ENCODE peak calls at places on chromosome 16, in six cellular contexts. One of them, this sample, is unnamed.

GRCh38 chr16:1656808-1657617 is 21.1 kb upstream of the JPT2 start:
- DNase-seq in NCI-H748 treated with DMSO at 0.1 percent for 48 hours: no peak
- DNase-seq in skeletal muscle cell: no peak
- DNase-seq in stimulated activated CD4-positive, alpha-beta T cell treated with anti-CD3 and anti-CD28 coated beads, TNF-alpha, amount 100 ng/mL, for 24 hours: no peak
- DNase-seq in HEK293T: no peak
- DNase-seq in GM12865: no peak
- DNase-seq in this sample: no peak

GRCh38 chr16:78425957-78426590 is 326.6 kb downstream of the WWOX start:
- DNase-seq in NCI-H748 treated with DMSO at 0.1 percent for 48 hours: no peak
- DNase-seq in skeletal muscle cell: no peak
- DNase-seq in stimulated activated CD4-positive, alpha-beta T cell treated with anti-CD3 and anti-CD28 coated beads, TNF-alpha, amount 100 ng/mL, for 24 hours: no peak
- DNase-seq in HEK293T: peak
- DNase-seq in GM12865: no peak
- DNase-seq in this sample: no peak

GRCh38 chr16:4714996-4715395 is 19.1 kb downstream of the ANKS3 start:
- DNase-seq in NCI-H748 treated with DMSO at 0.1 percent for 48 hours: no peak
- DNase-seq in skeletal muscle cell: no peak
- DNase-seq in stimulated activated CD4-positive, alpha-beta T cell treated with anti-CD3 and anti-CD28 coated beads, TNF-alpha, amount 100 ng/mL, for 24 hours: no peak
- DNase-seq in HEK293T: no peak
- DNase-seq in GM12865: no peak
- DNase-seq in this sample: no peak

GRCh38 chr16:10308305-10309193 is 77.3 kb upstream of the ATF7IP2 start:
- DNase-seq in NCI-H748 treated with DMSO at 0.1 percent for 48 hours: no peak
- DNase-seq in skeletal muscle cell: no peak
- DNase-seq in stimulated activated CD4-positive, alpha-beta T cell treated with anti-CD3 and anti-CD28 coated beads, TNF-alpha, amount 100 ng/mL, for 24 hours: no peak
- DNase-seq in HEK293T: no peak
- DNase-seq in GM12865: peak
- DNase-seq in this sample: no peak

GRCh38 chr16:4360538-4361021 is 9.5 kb upstream of the PAM16 start:
- DNase-seq in NCI-H748 treated with DMSO at 0.1 percent for 48 hours: no peak
- DNase-seq in skeletal muscle cell: no peak
- DNase-seq in stimulated activated CD4-positive, alpha-beta T cell treated with anti-CD3 and anti-CD28 coated beads, TNF-alpha, amount 100 ng/mL, for 24 hours: no peak
- DNase-seq in HEK293T: no peak
- DNase-seq in GM12865: no peak
- DNase-seq in this sample: no peak

GRCh38 chr16:87416826-87417471 is 24.8 kb downstream of the MAP1LC3B start:
- DNase-seq in NCI-H748 treated with DMSO at 0.1 percent for 48 hours: no peak
- DNase-seq in skeletal muscle cell: peak
- DNase-seq in stimulated activated CD4-positive, alpha-beta T cell treated with anti-CD3 and anti-CD28 coated beads, TNF-alpha, amount 100 ng/mL, for 24 hours: no peak
- DNase-seq in HEK293T: no peak
- DNase-seq in GM12865: peak
- DNase-seq in this sample: peak

GRCh38 chr16:85422124-85422373 is 191.1 kb upstream of the GSE1 start:
- DNase-seq in NCI-H748 treated with DMSO at 0.1 percent for 48 hours: peak
- DNase-seq in skeletal muscle cell: no peak
- DNase-seq in stimulated activated CD4-positive, alpha-beta T cell treated with anti-CD3 and anti-CD28 coated beads, TNF-alpha, amount 100 ng/mL, for 24 hours: no peak
- DNase-seq in HEK293T: no peak
- DNase-seq in GM12865: no peak
- DNase-seq in this sample: no peak

GRCh38 chr16:85134076-85134793 is 22.0 kb upstream of the CIBAR2 start:
- DNase-seq in NCI-H748 treated with DMSO at 0.1 percent for 48 hours: no peak
- DNase-seq in skeletal muscle cell: no peak
- DNase-seq in stimulated activated CD4-positive, alpha-beta T cell treated with anti-CD3 and anti-CD28 coated beads, TNF-alpha, amount 100 ng/mL, for 24 hours: no peak
- DNase-seq in HEK293T: no peak
- DNase-seq in GM12865: no peak
- DNase-seq in this sample: no peak

GRCh38 chr16:732936-733335 is 6.0 kb downstream of the HAGHL start:
- DNase-seq in NCI-H748 treated with DMSO at 0.1 percent for 48 hours: no peak
- DNase-seq in skeletal muscle cell: no peak
- DNase-seq in stimulated activated CD4-positive, alpha-beta T cell treated with anti-CD3 and anti-CD28 coated beads, TNF-alpha, amount 100 ng/mL, for 24 hours: no peak
- DNase-seq in HEK293T: no peak
- DNase-seq in GM12865: no peak
- DNase-seq in this sample: no peak

GRCh38 chr16:28931801-28932225 is at the start of gene CD19:
- DNase-seq in NCI-H748 treated with DMSO at 0.1 percent for 48 hours: no peak
- DNase-seq in skeletal muscle cell: no peak
- DNase-seq in stimulated activated CD4-positive, alpha-beta T cell treated with anti-CD3 and anti-CD28 coated beads, TNF-alpha, amount 100 ng/mL, for 24 hours: no peak
- DNase-seq in HEK293T: no peak
- DNase-seq in GM12865: peak
- DNase-seq in this sample: peak

GRCh38 chr16:81318711-81319110 is 3.9 kb downstream of the GAN start:
- DNase-seq in NCI-H748 treated with DMSO at 0.1 percent for 48 hours: no peak
- DNase-seq in skeletal muscle cell: no peak
- DNase-seq in stimulated activated CD4-positive, alpha-beta T cell treated with anti-CD3 and anti-CD28 coated beads, TNF-alpha, amount 100 ng/mL, for 24 hours: no peak
- DNase-seq in HEK293T: peak
- DNase-seq in GM12865: no peak
- DNase-seq in this sample: no peak

GRCh38 chr16:51154271-51155171 is 3.5 kb upstream of the SALL1 start:
- DNase-seq in NCI-H748 treated with DMSO at 0.1 percent for 48 hours: no peak
- DNase-seq in skeletal muscle cell: no peak
- DNase-seq in stimulated activated CD4-positive, alpha-beta T cell treated with anti-CD3 and anti-CD28 coated beads, TNF-alpha, amount 100 ng/mL, for 24 hours: no peak
- DNase-seq in HEK293T: no peak
- DNase-seq in GM12865: no peak
- DNase-seq in this sample: no peak

GRCh38 chr16:82655315-82655714 is 28.5 kb downstream of the CDH13 start:
- DNase-seq in NCI-H748 treated with DMSO at 0.1 percent for 48 hours: no peak
- DNase-seq in skeletal muscle cell: peak
- DNase-seq in stimulated activated CD4-positive, alpha-beta T cell treated with anti-CD3 and anti-CD28 coated beads, TNF-alpha, amount 100 ng/mL, for 24 hours: peak
- DNase-seq in HEK293T: no peak
- DNase-seq in GM12865: peak
- DNase-seq in this sample: no peak

GRCh38 chr16:56121156-56121500 is 70.2 kb upstream of the GNAO1 start:
- DNase-seq in NCI-H748 treated with DMSO at 0.1 percent for 48 hours: no peak
- DNase-seq in skeletal muscle cell: no peak
- DNase-seq in stimulated activated CD4-positive, alpha-beta T cell treated with anti-CD3 and anti-CD28 coated beads, TNF-alpha, amount 100 ng/mL, for 24 hours: no peak
- DNase-seq in HEK293T: no peak
- DNase-seq in GM12865: peak
- DNase-seq in this sample: no peak

GRCh38 chr16:30766206-30766921 is 4.2 kb downstream of the RNF40 start:
- DNase-seq in NCI-H748 treated with DMSO at 0.1 percent for 48 hours: no peak
- DNase-seq in skeletal muscle cell: no peak
- DNase-seq in stimulated activated CD4-positive, alpha-beta T cell treated with anti-CD3 and anti-CD28 coated beads, TNF-alpha, amount 100 ng/mL, for 24 hours: no peak
- DNase-seq in HEK293T: no peak
- DNase-seq in GM12865: no peak
- DNase-seq in this sample: no peak